ENCODE peak calls at places on chromosomes 13 and 19, in nine cellular contexts. One of them, this sample, is unnamed.

GRCh38 chr13:42533336-42533591 is 40.7 kb upstream of the TNFSF11 start:
- DNase-seq in astrocyte: no peak
- DNase-seq in cardiac fibroblast: no peak
- DNase-seq in lung: no peak
- DNase-seq in CD4-positive, CD25-positive, alpha-beta regulatory T cell: no peak
- DNase-seq in heart left ventricle: no peak
- DNase-seq in mammary epithelial cell: no peak
- DNase-seq in tibial artery: no peak
- DNase-seq in naive thymus-derived CD4-positive, alpha-beta T cell: no peak
- DNase-seq in this sample: no peak

GRCh38 chr13:100542546-100543156 is 45.9 kb downstream of the GGACT start:
- DNase-seq in astrocyte: peak
- DNase-seq in naive thymus-derived CD4-positive, alpha-beta T cell: no peak
- DNase-seq in heart left ventricle: no peak
- DNase-seq in cardiac fibroblast: peak
- DNase-seq in mammary epithelial cell: peak
- DNase-seq in lung: no peak
- DNase-seq in CD4-positive, CD25-positive, alpha-beta regulatory T cell: no peak
- DNase-seq in tibial artery: no peak
- DNase-seq in this sample: peak

GRCh38 chr19:28299649-28300048 is 913.3 kb downstream of the UQCRFS1 start:
- DNase-seq in cardiac fibroblast: no peak
- DNase-seq in mammary epithelial cell: no peak
- DNase-seq in CD4-positive, CD25-positive, alpha-beta regulatory T cell: no peak
- DNase-seq in lung: no peak
- DNase-seq in heart left ventricle: no peak
- DNase-seq in naive thymus-derived CD4-positive, alpha-beta T cell: no peak
- DNase-seq in astrocyte: no peak
- DNase-seq in tibial artery: no peak
- DNase-seq in this sample: no peak

GRCh38 chr13:113117335-113117872 is 5.2 kb upstream of the F10 start:
- DNase-seq in lung: no peak
- DNase-seq in naive thymus-derived CD4-positive, alpha-beta T cell: no peak
- DNase-seq in CD4-positive, CD25-positive, alpha-beta regulatory T cell: no peak
- DNase-seq in cardiac fibroblast: peak
- DNase-seq in mammary epithelial cell: no peak
- DNase-seq in astrocyte: no peak
- DNase-seq in tibial artery: peak
- DNase-seq in heart left ventricle: no peak
- DNase-seq in this sample: no peak

GRCh38 chr13:114319441-114319871 is 5.2 kb downstream of the CHAMP1 start:
- DNase-seq in cardiac fibroblast: peak
- DNase-seq in CD4-positive, CD25-positive, alpha-beta regulatory T cell: no peak
- DNase-seq in heart left ventricle: no peak
- DNase-seq in lung: no peak
- DNase-seq in tibial artery: no peak
- DNase-seq in mammary epithelial cell: peak
- DNase-seq in astrocyte: peak
- DNase-seq in naive thymus-derived CD4-positive, alpha-beta T cell: no peak
- DNase-seq in this sample: peak

GRCh38 chr13:35378939-35379338 is 97.5 kb downstream of the MAB21L1 start:
- DNase-seq in lung: no peak
- DNase-seq in mammary epithelial cell: no peak
- DNase-seq in heart left ventricle: no peak
- DNase-seq in cardiac fibroblast: peak
- DNase-seq in tibial artery: no peak
- DNase-seq in naive thymus-derived CD4-positive, alpha-beta T cell: no peak
- DNase-seq in astrocyte: peak
- DNase-seq in CD4-positive, CD25-positive, alpha-beta regulatory T cell: no peak
- DNase-seq in this sample: peak

GRCh38 chr13:64704121-64704520 is 2526.0 kb downstream of the PCDH9 start:
- DNase-seq in lung: no peak
- DNase-seq in naive thymus-derived CD4-positive, alpha-beta T cell: no peak
- DNase-seq in tibial artery: no peak
- DNase-seq in cardiac fibroblast: no peak
- DNase-seq in mammary epithelial cell: no peak
- DNase-seq in CD4-positive, CD25-positive, alpha-beta regulatory T cell: no peak
- DNase-seq in astrocyte: no peak
- DNase-seq in heart left ventricle: no peak
- DNase-seq in this sample: no peak

GRCh38 chr19:10193666-10194499 is 870 bp downstream of the DNMT1 start:
- DNase-seq in naive thymus-derived CD4-positive, alpha-beta T cell: no peak
- DNase-seq in lung: no peak
- DNase-seq in mammary epithelial cell: peak
- DNase-seq in heart left ventricle: no peak
- DNase-seq in astrocyte: peak
- DNase-seq in cardiac fibroblast: peak
- DNase-seq in CD4-positive, CD25-positive, alpha-beta regulatory T cell: no peak
- DNase-seq in tibial artery: peak
- DNase-seq in this sample: peak

GRCh38 chr13:22757530-22758120 is 423.2 kb upstream of the SGCG start:
- DNase-seq in cardiac fibroblast: peak
- DNase-seq in tibial artery: no peak
- DNase-seq in lung: no peak
- DNase-seq in mammary epithelial cell: no peak
- DNase-seq in naive thymus-derived CD4-positive, alpha-beta T cell: no peak
- DNase-seq in astrocyte: no peak
- DNase-seq in heart left ventricle: no peak
- DNase-seq in CD4-positive, CD25-positive, alpha-beta regulatory T cell: no peak
- DNase-seq in this sample: peak

GRCh38 chr13:27918041-27918917 is 1.5 kb upstream of the PDX1 start:
- DNase-seq in cardiac fibroblast: no peak
- DNase-seq in heart left ventricle: no peak
- DNase-seq in CD4-positive, CD25-positive, alpha-beta regulatory T cell: no peak
- DNase-seq in astrocyte: no peak
- DNase-seq in lung: no peak
- DNase-seq in tibial artery: no peak
- DNase-seq in mammary epithelial cell: no peak
- DNase-seq in naive thymus-derived CD4-positive, alpha-beta T cell: no peak
- DNase-seq in this sample: no peak

GRCh38 chr13:30766957-30767603 is 31.7 kb downstream of the ALOX5AP start:
- DNase-seq in heart left ventricle: no peak
- DNase-seq in tibial artery: no peak
- DNase-seq in naive thymus-derived CD4-positive, alpha-beta T cell: no peak
- DNase-seq in CD4-positive, CD25-positive, alpha-beta regulatory T cell: no peak
- DNase-seq in astrocyte: peak
- DNase-seq in cardiac fibroblast: no peak
- DNase-seq in mammary epithelial cell: no peak
- DNase-seq in lung: no peak
- DNase-seq in this sample: no peak

GRCh38 chr19:55590621-55591020 is 8.7 kb downstream of the FIZ1 start:
- DNase-seq in cardiac fibroblast: no peak
- DNase-seq in heart left ventricle: no peak
- DNase-seq in naive thymus-derived CD4-positive, alpha-beta T cell: no peak
- DNase-seq in lung: no peak
- DNase-seq in mammary epithelial cell: no peak
- DNase-seq in tibial artery: no peak
- DNase-seq in CD4-positive, CD25-positive, alpha-beta regulatory T cell: no peak
- DNase-seq in astrocyte: no peak
- DNase-seq in this sample: no peak

GRCh38 chr19:14048439-14049153 is 13.3 kb downstream of the PALM3 start:
- DNase-seq in CD4-positive, CD25-positive, alpha-beta regulatory T cell: peak
- DNase-seq in heart left ventricle: no peak
- DNase-seq in tibial artery: peak
- DNase-seq in lung: peak
- DNase-seq in naive thymus-derived CD4-positive, alpha-beta T cell: peak
- DNase-seq in astrocyte: no peak
- DNase-seq in mammary epithelial cell: peak
- DNase-seq in cardiac fibroblast: peak
- DNase-seq in this sample: no peak

GRCh38 chr13:48068952-48069351 is 26.0 kb downstream of the MED4 start:
- DNase-seq in lung: no peak
- DNase-seq in mammary epithelial cell: no peak
- DNase-seq in heart left ventricle: no peak
- DNase-seq in astrocyte: no peak
- DNase-seq in naive thymus-derived CD4-positive, alpha-beta T cell: no peak
- DNase-seq in CD4-positive, CD25-positive, alpha-beta regulatory T cell: no peak
- DNase-seq in tibial artery: no peak
- DNase-seq in cardiac fibroblast: no peak
- DNase-seq in this sample: no peak

GRCh38 chr19:6976197-6976596 is 45.0 kb downstream of the MBD3L2B start:
- DNase-seq in CD4-positive, CD25-positive, alpha-beta regulatory T cell: no peak
- DNase-seq in tibial artery: no peak
- DNase-seq in naive thymus-derived CD4-positive, alpha-beta T cell: no peak
- DNase-seq in mammary epithelial cell: no peak
- DNase-seq in heart left ventricle: no peak
- DNase-seq in astrocyte: no peak
- DNase-seq in cardiac fibroblast: no peak
- DNase-seq in lung: no peak
- DNase-seq in this sample: no peak

GRCh38 chr19:21603431-21604153 is 98.2 kb downstream of the ZNF429 start:
- DNase-seq in mammary epithelial cell: peak
- DNase-seq in heart left ventricle: no peak
- DNase-seq in tibial artery: no peak
- DNase-seq in cardiac fibroblast: no peak
- DNase-seq in naive thymus-derived CD4-positive, alpha-beta T cell: no peak
- DNase-seq in lung: no peak
- DNase-seq in astrocyte: no peak
- DNase-seq in CD4-positive, CD25-positive, alpha-beta regulatory T cell: no peak
- DNase-seq in this sample: peak

GRCh38 chr13:46751811-46752635 is 44.9 kb downstream of the ESD start:
- DNase-seq in CD4-positive, CD25-positive, alpha-beta regulatory T cell: no peak
- DNase-seq in naive thymus-derived CD4-positive, alpha-beta T cell: peak
- DNase-seq in tibial artery: no peak
- DNase-seq in astrocyte: peak
- DNase-seq in cardiac fibroblast: peak
- DNase-seq in mammary epithelial cell: no peak
- DNase-seq in lung: no peak
- DNase-seq in heart left ventricle: no peak
- DNase-seq in this sample: no peak

GRCh38 chr13:95671597-95671996 is 5.3 kb upstream of the DNAJC3 start:
- DNase-seq in astrocyte: no peak
- DNase-seq in cardiac fibroblast: no peak
- DNase-seq in tibial artery: no peak
- DNase-seq in naive thymus-derived CD4-positive, alpha-beta T cell: no peak
- DNase-seq in heart left ventricle: peak
- DNase-seq in CD4-positive, CD25-positive, alpha-beta regulatory T cell: no peak
- DNase-seq in lung: no peak
- DNase-seq in mammary epithelial cell: no peak
- DNase-seq in this sample: no peak

GRCh38 chr19:35780717-35781116 is 5.4 kb downstream of the ARHGAP33 start:
- DNase-seq in CD4-positive, CD25-positive, alpha-beta regulatory T cell: no peak
- DNase-seq in mammary epithelial cell: no peak
- DNase-seq in tibial artery: no peak
- DNase-seq in heart left ventricle: no peak
- DNase-seq in cardiac fibroblast: no peak
- DNase-seq in astrocyte: no peak
- DNase-seq in lung: no peak
- DNase-seq in naive thymus-derived CD4-positive, alpha-beta T cell: no peak
- DNase-seq in this sample: no peak
- H3K4me3 ChIP-seq in CD4-positive, CD25-positive, alpha-beta regulatory T cell: no peak
- H3K4me3 ChIP-seq in mammary epithelial cell: no peak
- H3K4me3 ChIP-seq in tibial artery: no peak
- H3K4me3 ChIP-seq in heart left ventricle: no peak
- H3K4me3 ChIP-seq in cardiac fibroblast: no peak
- H3K4me3 ChIP-seq in astrocyte: no peak
- H3K4me3 ChIP-seq in lung: no peak
- H3K4me3 ChIP-seq in naive thymus-derived CD4-positive, alpha-beta T cell: no peak
- H3K4me3 ChIP-seq in this sample: no peak

GRCh38 chr13:93224545-93224944 is 2.1 kb upstream of the GPC6 start:
- DNase-seq in tibial artery: no peak
- DNase-seq in heart left ventricle: no peak
- DNase-seq in lung: no peak
- DNase-seq in mammary epithelial cell: no peak
- DNase-seq in CD4-positive, CD25-positive, alpha-beta regulatory T cell: no peak
- DNase-seq in astrocyte: peak
- DNase-seq in naive thymus-derived CD4-positive, alpha-beta T cell: no peak
- DNase-seq in cardiac fibroblast: no peak
- DNase-seq in this sample: peak
- H3K4me3 ChIP-seq in tibial artery: no peak
- H3K4me3 ChIP-seq in heart left ventricle: no peak
- H3K4me3 ChIP-seq in lung: no peak
- H3K4me3 ChIP-seq in mammary epithelial cell: no peak
- H3K4me3 ChIP-seq in CD4-positive, CD25-positive, alpha-beta regulatory T cell: no peak
- H3K4me3 ChIP-seq in astrocyte: no peak
- H3K4me3 ChIP-seq in naive thymus-derived CD4-positive, alpha-beta T cell: no peak
- H3K4me3 ChIP-seq in cardiac fibroblast: no peak
- H3K4me3 ChIP-seq in this sample: no peak

GRCh38 chr19:52492991-52493470 is 34.4 kb upstream of the ZNF808 start:
- DNase-seq in tibial artery: no peak
- DNase-seq in astrocyte: no peak
- DNase-seq in cardiac fibroblast: no peak
- DNase-seq in CD4-positive, CD25-positive, alpha-beta regulatory T cell: no peak
- DNase-seq in mammary epithelial cell: no peak
- DNase-seq in heart left ventricle: no peak
- DNase-seq in naive thymus-derived CD4-positive, alpha-beta T cell: no peak
- DNase-seq in lung: no peak
- DNase-seq in this sample: peak

GRCh38 chr19:52494518-52494917 is 33.0 kb upstream of the ZNF808 start:
- DNase-seq in cardiac fibroblast: peak
- DNase-seq in tibial artery: no peak
- DNase-seq in CD4-positive, CD25-positive, alpha-beta regulatory T cell: no peak
- DNase-seq in naive thymus-derived CD4-positive, alpha-beta T cell: no peak
- DNase-seq in heart left ventricle: no peak
- DNase-seq in lung: no peak
- DNase-seq in astrocyte: no peak
- DNase-seq in mammary epithelial cell: no peak
- DNase-seq in this sample: no peak

GRCh38 chr19:52492201-52492960 is 35.1 kb upstream of the ZNF808 start:
- DNase-seq in naive thymus-derived CD4-positive, alpha-beta T cell: no peak
- DNase-seq in CD4-positive, CD25-positive, alpha-beta regulatory T cell: no peak
- DNase-seq in cardiac fibroblast: no peak
- DNase-seq in tibial artery: no peak
- DNase-seq in astrocyte: no peak
- DNase-seq in lung: no peak
- DNase-seq in mammary epithelial cell: no peak
- DNase-seq in heart left ventricle: no peak
- DNase-seq in this sample: no peak
- H3K4me3 ChIP-seq in naive thymus-derived CD4-positive, alpha-beta T cell: no peak
- H3K4me3 ChIP-seq in CD4-positive, CD25-positive, alpha-beta regulatory T cell: no peak
- H3K4me3 ChIP-seq in cardiac fibroblast: no peak
- H3K4me3 ChIP-seq in tibial artery: peak
- H3K4me3 ChIP-seq in astrocyte: no peak
- H3K4me3 ChIP-seq in lung: no peak
- H3K4me3 ChIP-seq in mammary epithelial cell: no peak
- H3K4me3 ChIP-seq in heart left ventricle: no peak
- H3K4me3 ChIP-seq in this sample: no peak

DNA sequence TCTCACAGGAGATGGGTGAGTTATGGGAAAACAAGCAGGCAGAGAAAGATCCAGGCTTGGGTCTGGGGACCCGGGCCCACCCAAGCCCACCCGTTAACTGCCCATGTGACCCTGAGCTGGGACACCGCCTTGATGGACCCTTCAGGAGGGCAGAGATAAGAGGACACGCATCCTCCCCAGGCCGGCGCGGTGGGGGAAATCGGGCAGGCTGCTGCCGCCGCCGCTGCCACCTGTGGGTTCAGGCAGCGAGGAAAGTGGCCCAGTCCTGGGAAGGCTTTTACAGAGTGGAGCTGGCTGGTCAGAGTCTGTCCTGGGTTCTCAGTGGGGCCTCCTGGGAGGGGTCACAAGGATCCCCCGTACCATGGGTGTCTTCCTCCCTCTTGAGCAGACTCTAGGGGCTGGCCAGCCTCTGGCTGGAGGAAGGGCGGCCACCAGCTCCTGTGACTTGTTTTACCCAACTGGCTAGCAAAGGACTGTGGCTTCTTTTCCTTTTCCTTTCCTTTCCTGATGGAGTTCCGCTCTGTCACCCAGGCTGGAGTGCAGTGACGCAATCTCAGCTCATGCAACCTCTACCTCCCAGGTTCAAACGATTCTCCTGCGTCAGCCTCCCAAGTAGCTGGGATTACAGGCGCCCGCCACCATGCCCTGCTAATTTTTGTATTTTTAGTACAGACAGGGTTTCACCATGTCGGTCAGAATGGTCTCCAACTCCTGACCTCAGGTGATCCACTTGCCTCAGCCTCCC is 155.4 kb downstream of the KDM4B start:
- DNase-seq in astrocyte: no peak
- DNase-seq in heart left ventricle: no peak
- DNase-seq in cardiac fibroblast: no peak
- DNase-seq in lung: no peak
- DNase-seq in mammary epithelial cell: no peak
- DNase-seq in CD4-positive, CD25-positive, alpha-beta regulatory T cell: no peak
- DNase-seq in tibial artery: no peak
- DNase-seq in naive thymus-derived CD4-positive, alpha-beta T cell: no peak
- DNase-seq in this sample: no peak
- H3K4me3 ChIP-seq in astrocyte: no peak
- H3K4me3 ChIP-seq in heart left ventricle: no peak
- H3K4me3 ChIP-seq in cardiac fibroblast: no peak
- H3K4me3 ChIP-seq in lung: no peak
- H3K4me3 ChIP-seq in mammary epithelial cell: no peak
- H3K4me3 ChIP-seq in CD4-positive, CD25-positive, alpha-beta regulatory T cell: no peak
- H3K4me3 ChIP-seq in tibial artery: no peak
- H3K4me3 ChIP-seq in naive thymus-derived CD4-positive, alpha-beta T cell: no peak
- H3K4me3 ChIP-seq in this sample: no peak